ENCODE peak calls at places on chromosomes 7 and 10, in five cellular contexts. R is germinal center, J is right atrium auricular region, N is fibroblast of the aortic adventitia, G is T-helper 2 cell. S is an unnamed sample.

GRCh38 chr10:61752111-61753011 is 89.6 kb downstream of the CABCOCO1 start:
- DNase-seq in G (no peak), R (no peak), J (no peak), N (peak; percentile 27), S (no peak)

GRCh38 chr10:76583711-76584161 is 1053.9 kb downstream of the KCNMA1 start:
- DNase-seq in R (no peak), G (no peak), N (peak; percentile 93), J (no peak), S (no peak)

GRCh38 chr7:80721880-80722595 is 83.6 kb downstream of the CD36 start:
- DNase-seq in R (no peak), J (peak; percentile 70), N (peak; percentile 87), G (no peak), S (no peak)

GRCh38 chr10:14186245-14186644 is 144.5 kb downstream of the FRMD4A start:
- DNase-seq in R (no peak), N (no peak), J (no peak), G (no peak), S (no peak)

GRCh38 chr7:148537435-148537834 is 53.1 kb upstream of the C7orf33 start:
- DNase-seq in G (no peak), N (no peak), J (no peak), R (no peak), S (no peak)

GRCh38 chr10:21427804-21428481 is 97.5 kb downstream of the SKIDA1 start:
- DNase-seq in G (no peak), J (no peak), N (no peak), R (no peak), S (no peak)

GRCh38 chr7:152673902-152674301 is 2.0 kb downstream of the XRCC2 start:
- DNase-seq in R (no peak), J (no peak), G (no peak), N (no peak), S (no peak)

GRCh38 chr10:78301481-78301880 is 267.8 kb downstream of the RPS24 start:
- DNase-seq in N (no peak), R (no peak), J (peak; percentile 50), G (no peak), S (no peak)

GRCh38 chr10:64430690-64431323 is 909.6 kb downstream of the REEP3 start:
- DNase-seq in R (no peak), J (no peak), G (no peak), N (no peak), S (peak; percentile 6)

S was measured in RPMI8226.